ENCODE peak calls at places on chromosomes 5 and 9, in seven cellular contexts. R is GM12878, E is SK-N-SH, T is HCT116, O is HepG2, M is K562, N is H1. A is an unnamed sample.

GRCh38 chr5:179421156-179421895 is 76.1 kb upstream of the ADAMTS2 start:
- DNase-seq in T (no peak), M (no peak), E (peak; percentile 15), O (no peak), N (no peak), R (no peak), A (no peak)

GRCh38 chr9:99046068-99046467 is 58.8 kb upstream of the TGFBR1 start:
- DNase-seq in T (no peak), E (no peak), O (no peak), R (no peak), N (no peak), M (no peak), A (no peak)

GRCh38 chr9:32265037-32265436 is 119.4 kb upstream of the ACO1 start:
- DNase-seq in N (no peak), O (no peak), T (no peak), R (no peak), E (no peak), M (no peak), A (no peak)

GRCh38 chr5:180519098-180519497 is 24.9 kb downstream of the CNOT6 start:
- DNase-seq in T (no peak), M (no peak), O (no peak), R (no peak), N (no peak), E (no peak), A (no peak)

GRCh38 chr9:127450170-127450830 is 906 bp downstream of the RPL12 start:
- DNase-seq in M (peak; percentile 19), N (no peak), E (no peak), R (no peak), T (no peak), O (no peak), A (no peak)

GRCh38 chr5:321233-321725 is at the start of gene AHRR:
- DNase-seq in M (peak; percentile 92), E (peak; percentile 95), O (peak; percentile 12), R (no peak), N (peak; percentile 91), T (no peak), A (no peak)

GRCh38 chr9:589723-590122 is 251.8 kb upstream of the DMRT1 start:
- DNase-seq in N (no peak), O (no peak), E (no peak), R (no peak), M (no peak), T (no peak), A (no peak)

GRCh38 chr9:110049699-110050450 is 158.1 kb downstream of the C9orf152 start:
- DNase-seq in T (no peak), E (peak; percentile 65), M (no peak), O (no peak), R (no peak), N (peak; percentile 71), A (no peak)

GRCh38 chr5:132010645-132011560 is 555 bp downstream of the ACSL6 start:
- DNase-seq in M (peak; percentile 38), N (peak; percentile 60), T (no peak), E (no peak), O (no peak), R (no peak), A (no peak)

GRCh38 chr9:131045300-131046092 is 36.5 kb downstream of the LAMC3 start:
- DNase-seq in T (no peak), R (no peak), O (no peak), E (no peak), N (no peak), M (peak; percentile 68), A (no peak)

GRCh38 chr9:84917366-84918063 is 248.0 kb downstream of the NTRK2 start:
- DNase-seq in M (no peak), O (no peak), E (no peak), T (no peak), N (no peak), R (no peak), A (no peak)

GRCh38 chr5:74977475-74977874 is 74.9 kb downstream of the GCNT4 start:
- DNase-seq in O (no peak), R (no peak), E (no peak), N (no peak), M (no peak), T (no peak), A (no peak)

GRCh38 chr5:1840071-1840547 is 38.9 kb downstream of the NDUFS6 start:
- DNase-seq in E (no peak), N (no peak), M (no peak), O (no peak), R (no peak), T (no peak), A (no peak)

GRCh38 chr5:115542651-115543364 is 1.8 kb downstream of the FEM1C start:
- DNase-seq in E (no peak), T (no peak), N (no peak), R (no peak), M (no peak), O (no peak), A (no peak)

GRCh38 chr5:1240496-1241260 is 15.5 kb downstream of the SLC6A18 start:
- DNase-seq in E (no peak), O (no peak), M (no peak), R (no peak), T (no peak), N (no peak), A (no peak)

GRCh38 chr5:38847549-38848341 is 1.9 kb downstream of the OSMR start:
- DNase-seq in R (no peak), O (no peak), M (no peak), E (no peak), N (no peak), T (no peak), A (no peak)

GRCh38 chr5:38846379-38846967 is 661 bp downstream of the OSMR start:
- DNase-seq in E (no peak), O (peak; percentile 7), M (no peak), N (peak; percentile 55), R (no peak), T (no peak), A (no peak)

GRCh38 chr5:38848637-38849036 is 2.8 kb downstream of the OSMR start:
- DNase-seq in M (no peak), O (no peak), R (no peak), E (no peak), T (no peak), N (no peak), A (no peak)

GRCh38 chr5:38845555-38846378 is at the start of gene OSMR:
- DNase-seq in O (peak; percentile 84), T (peak; percentile 78), E (peak; percentile 62), R (no peak), N (peak; percentile 80), M (peak; percentile 30), A (peak; percentile 90)

DNA sequence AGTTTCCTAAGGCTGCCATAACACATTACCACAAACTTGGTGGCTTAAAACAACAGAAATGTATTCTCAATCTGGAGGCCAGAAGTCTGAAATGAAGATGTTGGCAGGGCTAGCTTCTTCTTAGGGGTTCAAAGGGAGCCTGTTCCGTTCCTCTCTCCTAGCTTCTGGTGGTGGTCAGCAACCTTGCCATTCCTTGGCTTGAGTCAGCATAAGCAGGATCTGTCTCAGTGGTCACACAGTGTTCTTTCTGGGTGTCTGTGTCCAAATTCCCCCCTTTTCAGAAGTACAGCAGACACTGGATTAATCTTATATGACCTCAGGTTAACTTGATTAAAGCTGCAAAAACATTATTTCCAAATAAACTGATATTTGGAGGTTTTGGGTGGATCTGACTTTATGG is 2.1 kb upstream of the OSMR start:
- DNase-seq in O (no peak), E (no peak), T (no peak), R (no peak), M (no peak), N (no peak), A (no peak)
- H3K4me3 ChIP-seq in O (no peak overlapping the region), E (no peak overlapping the region), T (no peak overlapping the region), R (no peak overlapping the region), M (no peak overlapping the region), N (no peak overlapping the region), A (peak overlapping the region; percentile 85)

GRCh38 chr9:89865981-89866380 is 261.2 kb downstream of the GADD45G start:
- DNase-seq in O (no peak), E (no peak), T (no peak), M (no peak), N (no peak), R (no peak), A (no peak)

GRCh38 chr9:89863837-89864236 is 259.0 kb downstream of the GADD45G start:
- DNase-seq in R (no peak), T (no peak), O (no peak), M (no peak), E (no peak), N (no peak), A (no peak)

GRCh38 chr9:89864257-89864656 is 259.4 kb downstream of the GADD45G start:
- DNase-seq in M (no peak), R (no peak), N (no peak), E (no peak), O (no peak), T (no peak), A (no peak)

GRCh38 chr9:89865357-89865756 is 260.5 kb downstream of the GADD45G start:
- DNase-seq in N (no peak), E (no peak), T (no peak), R (no peak), O (no peak), M (no peak), A (no peak)

DNA sequence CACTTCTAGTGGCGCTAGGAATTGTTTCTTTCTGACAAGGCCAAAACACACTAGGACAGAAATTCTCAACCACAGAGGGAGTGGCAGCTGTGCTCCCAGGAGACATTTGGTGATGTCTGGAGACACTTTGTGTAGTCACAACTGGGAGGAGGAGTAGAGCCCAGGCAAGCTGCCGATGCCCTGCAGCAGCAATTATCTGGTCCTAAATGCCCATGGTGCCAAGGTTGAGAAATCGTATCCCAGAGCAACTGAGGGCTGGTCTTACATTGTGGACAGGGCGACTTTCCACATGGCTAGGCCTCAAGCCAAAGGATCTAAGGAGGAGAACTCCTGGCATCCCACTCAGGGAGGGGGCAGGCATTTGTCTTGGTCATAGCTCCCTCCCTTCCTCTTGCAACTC is 259.9 kb downstream of the GADD45G start:
- DNase-seq in O (no peak), N (no peak), T (no peak), M (no peak), R (no peak), E (no peak), A (no peak)
- TF ChIP-seq SIN3A in O (no peak), N (no peak), T (no peak), M (no peak), R (no peak), E (no peak), A (no peak)

GRCh38 chr5:10539685-10539998 is 24.2 kb upstream of the ANKRD33B start:
- DNase-seq in R (no peak), O (no peak), M (no peak), T (no peak), E (no peak), N (no peak), A (no peak)

GRCh38 chr5:10538103-10538788 is 25.6 kb upstream of the ANKRD33B start:
- DNase-seq in R (no peak), T (no peak), E (no peak), O (no peak), N (no peak), M (no peak), A (no peak)

GRCh38 chr5:10538789-10539684 is 24.8 kb upstream of the ANKRD33B start:
- DNase-seq in M (no peak), T (no peak), O (no peak), E (no peak), N (no peak), R (no peak), A (no peak)

GRCh38 chr5:10541247-10541646 is 22.6 kb upstream of the ANKRD33B start:
- DNase-seq in N (no peak), R (no peak), T (no peak), O (no peak), M (no peak), E (no peak), A (no peak)

GRCh38 chr5:10540036-10540544 is 23.8 kb upstream of the ANKRD33B start:
- DNase-seq in N (no peak), R (no peak), T (no peak), O (no peak), E (no peak), M (no peak), A (no peak)
- H3K4me3 ChIP-seq in N (no peak overlapping the region), R (no peak overlapping the region), T (no peak overlapping the region), O (no peak overlapping the region), E (no peak overlapping the region), M (no peak overlapping the region), A (no peak overlapping the region)

GRCh38 chr9:89718176-89718575 is 113.4 kb downstream of the GADD45G start:
- DNase-seq in T (no peak), N (no peak), O (no peak), R (no peak), E (no peak), M (no peak), A (no peak)
- TF ChIP-seq SIN3A in T (no peak), N (no peak), O (no peak), R (no peak), E (no peak), M (no peak), A (no peak)

A was measured in Panc1.